ENCODE peak calls at places on chromosome 1, in ten cellular contexts. O is NCI-H524; I is amygdala; Z is MM.1S; T is heart right ventricle; D is NCI-H1694; U is caudate nucleus; X is cardiac muscle cell; H is astrocyte of the spinal cord; C is stimulated activated CD4-positive, alpha-beta T cell treated with anti-CD3 and anti-CD28 coated beads, Interleukin-12 subunit alpha, Interleukin-12 subunit beta, amount 100 ng/mL, for 48 hours. W is an unnamed sample.
A peak's percentile ranks its signal among the peaks of the same experiment; 100 is the strongest.

GRCh38 chr1:182707116-182707515 is 22.7 kb upstream of the RGS8 start:
- DNase-seq in C (no peak), X (peak; percentile 57), T (peak; percentile 42), O (no peak), Z (no peak), D (no peak), I (no peak), H (peak; percentile 45), U (no peak), W (no peak)

GRCh38 chr1:214422137-214422671 is 129.2 kb downstream of the PTPN14 start:
- DNase-seq in O (no peak), X (peak; percentile 61), D (no peak), T (no peak), U (no peak), H (peak; percentile 77), Z (no peak), I (no peak), C (no peak), W (peak; percentile 91)

GRCh38 chr1:228405979-228406265 is 713 bp downstream of the TRIM11 start:
- DNase-seq in C (no peak), U (no peak), I (no peak), Z (no peak), D (no peak), X (peak; percentile 28), H (no peak), O (no peak), T (no peak), W (no peak)

GRCh38 chr1:192067360-192067759 is 90.9 kb upstream of the RGS18 start:
- DNase-seq in C (no peak), Z (no peak), D (no peak), H (no peak), O (no peak), U (no peak), X (no peak), I (no peak), T (no peak), W (no peak)

GRCh38 chr1:205455581-205456382 is at the start of gene BLACAT1:
- DNase-seq in T (no peak), X (no peak), U (no peak), C (no peak), Z (no peak), O (no peak), D (no peak), H (no peak), I (no peak), W (no peak)

GRCh38 chr1:43450251-43451070 is 3.3 kb downstream of the HYI start:
- DNase-seq in Z (no peak), D (no peak), U (no peak), H (no peak), I (no peak), O (no peak), X (no peak), T (no peak), C (no peak), W (no peak)

GRCh38 chr1:54378884-54379445 is 27.2 kb downstream of the SSBP3 start:
- DNase-seq in I (no peak), H (no peak), O (no peak), T (no peak), C (no peak), Z (no peak), D (no peak), U (no peak), X (no peak), W (no peak)

GRCh38 chr1:226871636-226872327 is 1.4 kb downstream of the PSEN2 start:
- DNase-seq in D (no peak), C (no peak), O (no peak), I (no peak), T (no peak), X (no peak), Z (no peak), U (no peak), H (no peak), W (no peak)

GRCh38 chr1:73452522-73452921 is 745.5 kb downstream of the LRRIQ3 start:
- DNase-seq in T (no peak), X (no peak), I (no peak), O (no peak), D (no peak), H (peak; percentile 3), C (no peak), U (no peak), Z (no peak), W (no peak)

GRCh38 chr1:217953922-217954321 is 322.8 kb downstream of the SPATA17 start:
- DNase-seq in Z (no peak), D (no peak), U (no peak), C (no peak), I (no peak), H (no peak), X (no peak), O (no peak), T (no peak), W (no peak)

GRCh38 chr1:24323281-24323680 is 4.1 kb downstream of the GRHL3 start:
- DNase-seq in H (no peak), D (no peak), I (no peak), O (no peak), U (no peak), Z (peak; percentile 23), C (no peak), T (no peak), X (no peak), W (no peak)

GRCh38 chr1:234619794-234620247 is 9.8 kb upstream of the IRF2BP2 start:
- DNase-seq in I (no peak), H (no peak), X (no peak), O (peak; percentile 93), C (no peak), D (peak; percentile 90), Z (no peak), T (no peak), U (no peak), W (no peak)

GRCh38 chr1:222326004-222326709 is 221.7 kb downstream of the HHIPL2 start:
- DNase-seq in H (no peak), I (no peak), C (no peak), D (no peak), X (no peak), U (no peak), Z (no peak), T (no peak), O (no peak), W (no peak)

GRCh38 chr1:211285196-211285595 is 26.0 kb downstream of the RCOR3 start:
- DNase-seq in X (peak; percentile 43), U (no peak), Z (no peak), D (no peak), I (no peak), H (peak; percentile 84), T (no peak), C (no peak), O (no peak), W (no peak)

GRCh38 chr1:60132985-60133673 is 59.6 kb upstream of the C1orf87 start:
- DNase-seq in I (no peak), O (peak; percentile 21), C (no peak), H (peak; percentile 93), X (peak; percentile 58), Z (peak; percentile 29), U (no peak), D (no peak), T (no peak), W (peak; percentile 70)

GRCh38 chr1:154420172-154420571 is 15.0 kb downstream of the IL6R start:
- DNase-seq in D (peak; percentile 38), T (peak; percentile 83), O (no peak), I (no peak), U (no peak), X (peak; percentile 90), Z (peak; percentile 89), C (no peak), H (peak; percentile 95), W (peak; percentile 86)

GRCh38 chr1:246795906-246796694 is 71.9 kb downstream of the SCCPDH start:
- DNase-seq in D (no peak), O (no peak), U (no peak), T (no peak), I (no peak), Z (no peak), C (no peak), X (no peak), H (no peak), W (no peak)

GRCh38 chr1:3921786-3922185 is 21.7 kb upstream of the C1orf174 start:
- DNase-seq in O (no peak), H (no peak), C (no peak), U (no peak), I (no peak), D (no peak), T (no peak), Z (no peak), X (no peak), W (no peak)

GRCh38 chr1:109535971-109536491 is 3.6 kb upstream of the GPR61 start:
- DNase-seq in D (peak; percentile 79), U (peak; percentile 64), C (no peak), Z (no peak), O (peak; percentile 12), I (no peak), X (no peak), T (peak; percentile 66), H (no peak), W (no peak)

GRCh38 chr1:31377361-31377863 is 4.5 kb upstream of the FABP3 start:
- DNase-seq in O (no peak), I (no peak), H (no peak), C (no peak), T (no peak), D (no peak), Z (no peak), X (no peak), U (no peak), W (no peak)

GRCh38 chr1:167061073-167061464 is 29.1 kb downstream of the GPA33 start:
- DNase-seq in T (no peak), I (no peak), D (no peak), H (no peak), X (no peak), Z (no peak), U (no peak), C (no peak), O (no peak), W (no peak)

GRCh38 chr1:176785810-176786209 is 322.8 kb downstream of the PAPPA2 start:
- DNase-seq in U (no peak), D (no peak), H (no peak), I (no peak), Z (no peak), C (no peak), X (no peak), O (peak; percentile 29), T (no peak), W (no peak)

GRCh38 chr1:214566158-214567104 is 15.0 kb upstream of the PTPN14 start:
- DNase-seq in O (no peak), D (no peak), T (no peak), U (no peak), I (no peak), Z (no peak), X (peak; percentile 57), H (peak; percentile 76), C (no peak), W (peak; percentile 84)

GRCh38 chr1:68196676-68197075 is 35.6 kb downstream of the WLS start:
- DNase-seq in I (no peak), X (no peak), Z (no peak), C (no peak), O (no peak), U (no peak), H (no peak), T (no peak), D (no peak), W (no peak)

GRCh38 chr1:182700351-182700709 is 15.9 kb upstream of the RGS8 start:
- DNase-seq in I (no peak), D (no peak), C (no peak), H (no peak), X (no peak), Z (no peak), U (no peak), T (no peak), O (no peak), W (no peak)

GRCh38 chr1:33985656-33986055 is 121.8 kb downstream of the HMGB4 start:
- DNase-seq in I (no peak), D (no peak), U (no peak), H (peak; percentile 36), O (no peak), C (no peak), T (no peak), X (no peak), Z (no peak), W (no peak)

GRCh38 chr1:181541947-181542346 is 58.6 kb downstream of the CACNA1E start:
- DNase-seq in O (no peak), C (no peak), I (no peak), U (no peak), X (peak; percentile 19), H (no peak), D (no peak), Z (no peak), T (peak; percentile 13), W (peak; percentile 1)

GRCh38 chr1:37575692-37576091 is 19.0 kb downstream of the DNALI1 start:
- DNase-seq in X (peak; percentile 22), H (peak; percentile 18), T (no peak), U (no peak), C (no peak), O (no peak), Z (no peak), D (no peak), I (no peak), W (no peak)